ENCODE peak calls at places on chromosomes 5 and 9, in eight cellular contexts. H is heart right ventricle, D is neural crest cell, M is GM13977, Q is mesothelial cell of epicardium, E is RWPE1, W is WTC11, N is lung. B is an unnamed sample.
A peak's percentile ranks its signal among the peaks of the same experiment; 100 is the strongest.

GRCh38 chr5:142900926-142901325 is 130.7 kb downstream of the ARHGAP26 start:
- DNase-seq in D (no peak), E (peak; percentile 45), W (no peak), M (no peak), Q (no peak), H (no peak), N (no peak), B (no peak)

GRCh38 chr5:35202319-35203111 is 27.8 kb downstream of the PRLR start:
- DNase-seq in D (peak; percentile 35), Q (no peak), M (peak; percentile 27), H (no peak), N (peak; percentile 56), W (peak; percentile 79), E (peak; percentile 31), B (peak; percentile 28)

GRCh38 chr5:14783689-14784088 is 87.9 kb downstream of the ANKH start:
- DNase-seq in Q (no peak), D (no peak), M (no peak), N (no peak), E (no peak), H (no peak), W (no peak), B (no peak)

GRCh38 chr5:126503602-126504104 is 80.4 kb downstream of the GRAMD2B start:
- DNase-seq in H (no peak), M (no peak), N (no peak), E (no peak), W (no peak), Q (no peak), D (no peak), B (no peak)

GRCh38 chr5:79448336-79448735 is 65.6 kb downstream of the HOMER1 start:
- DNase-seq in W (no peak), M (no peak), H (no peak), Q (no peak), N (no peak), D (no peak), E (no peak), B (no peak)

GRCh38 chr5:174532453-174533126 is 191.8 kb upstream of the MSX2 start:
- DNase-seq in E (peak; percentile 97), D (peak; percentile 22), W (peak; percentile 75), H (peak; percentile 52), Q (peak; percentile 73), M (no peak), N (peak; percentile 87), B (peak; percentile 65)

GRCh38 chr9:5896863-5897262 is 6.2 kb downstream of the MLANA start:
- DNase-seq in N (no peak), Q (no peak), W (no peak), M (no peak), H (no peak), D (no peak), E (no peak), B (no peak)

GRCh38 chr5:2892601-2893000 is 141.1 kb upstream of the IRX2 start:
- DNase-seq in H (no peak), E (no peak), M (no peak), Q (no peak), D (no peak), N (no peak), W (no peak), B (no peak)

GRCh38 chr5:178284095-178284675 is 51.6 kb upstream of the PHYKPL start:
- DNase-seq in E (no peak), W (no peak), Q (no peak), N (no peak), D (peak; percentile 33), H (no peak), M (no peak), B (no peak)

GRCh38 chr9:91481971-91482370 is 58.3 kb upstream of the NFIL3 start:
- DNase-seq in D (no peak), N (no peak), H (no peak), M (no peak), E (no peak), W (no peak), Q (no peak), B (no peak)

GRCh38 chr5:65577141-65577540 is 14.0 kb downstream of the PPWD1 start:
- DNase-seq in W (no peak), E (no peak), Q (no peak), H (no peak), N (no peak), M (no peak), D (no peak), B (no peak)

GRCh38 chr5:154878642-154879335 is 20.4 kb downstream of the CNOT8 start:
- DNase-seq in W (no peak), E (no peak), N (no peak), D (no peak), M (no peak), H (no peak), Q (no peak), B (no peak)

GRCh38 chr5:113446358-113446927 is 11.7 kb upstream of the TSSK1B start:
- DNase-seq in W (no peak), D (no peak), H (no peak), Q (no peak), M (no peak), E (no peak), N (no peak), B (no peak)
- TF ChIP-seq CTCF in W (no peak), D (no peak), H (no peak), Q (no peak), M (no peak), E (no peak), N (no peak), B (no peak)

GRCh38 chr9:130432362-130432761 is 12.4 kb upstream of the ASS1 start:
- DNase-seq in W (no peak), N (no peak), E (no peak), M (no peak), Q (no peak), H (no peak), D (no peak), B (no peak)
- TF ChIP-seq CTCF in W (no peak), N (no peak), E (no peak), M (peak; percentile 12), Q (no peak), H (no peak), D (no peak), B (no peak)

GRCh38 chr5:160649304-160649703 is 202.7 kb downstream of the ATP10B start:
- DNase-seq in N (no peak), W (peak; percentile 35), H (no peak), M (no peak), D (no peak), E (peak; percentile 26), Q (no peak), B (no peak)
- TF ChIP-seq CTCF in N (no peak), W (peak; percentile 43), H (peak; percentile 22), M (peak; percentile 49), D (peak; percentile 66), E (peak; percentile 25), Q (no peak), B (no peak)

GRCh38 chr5:151707566-151707965 is 20.9 kb upstream of the SPARC start:
- DNase-seq in Q (peak; percentile 34), E (no peak), N (no peak), W (no peak), M (no peak), H (no peak), D (no peak), B (no peak)

GRCh38 chr5:151706906-151707305 is 20.2 kb upstream of the SPARC start:
- DNase-seq in H (no peak), W (no peak), M (no peak), N (no peak), E (peak; percentile 66), D (no peak), Q (no peak), B (no peak)

GRCh38 chr5:151700816-151701215 is 14.1 kb upstream of the SPARC start:
- DNase-seq in Q (no peak), D (no peak), H (no peak), W (no peak), M (peak; percentile 29), E (no peak), N (no peak), B (no peak)

GRCh38 chr5:151703227-151703626 is 16.5 kb upstream of the SPARC start:
- DNase-seq in D (no peak), Q (no peak), H (no peak), E (no peak), W (no peak), M (peak; percentile 42), N (no peak), B (no peak)

GRCh38 chr5:151703780-151704179 is 17.1 kb upstream of the SPARC start:
- DNase-seq in M (no peak), D (no peak), H (no peak), Q (no peak), W (no peak), N (no peak), E (no peak), B (no peak)
- TF ChIP-seq CTCF in M (no peak), D (no peak), H (no peak), Q (no peak), W (no peak), N (no peak), E (no peak), B (no peak)

DNA sequence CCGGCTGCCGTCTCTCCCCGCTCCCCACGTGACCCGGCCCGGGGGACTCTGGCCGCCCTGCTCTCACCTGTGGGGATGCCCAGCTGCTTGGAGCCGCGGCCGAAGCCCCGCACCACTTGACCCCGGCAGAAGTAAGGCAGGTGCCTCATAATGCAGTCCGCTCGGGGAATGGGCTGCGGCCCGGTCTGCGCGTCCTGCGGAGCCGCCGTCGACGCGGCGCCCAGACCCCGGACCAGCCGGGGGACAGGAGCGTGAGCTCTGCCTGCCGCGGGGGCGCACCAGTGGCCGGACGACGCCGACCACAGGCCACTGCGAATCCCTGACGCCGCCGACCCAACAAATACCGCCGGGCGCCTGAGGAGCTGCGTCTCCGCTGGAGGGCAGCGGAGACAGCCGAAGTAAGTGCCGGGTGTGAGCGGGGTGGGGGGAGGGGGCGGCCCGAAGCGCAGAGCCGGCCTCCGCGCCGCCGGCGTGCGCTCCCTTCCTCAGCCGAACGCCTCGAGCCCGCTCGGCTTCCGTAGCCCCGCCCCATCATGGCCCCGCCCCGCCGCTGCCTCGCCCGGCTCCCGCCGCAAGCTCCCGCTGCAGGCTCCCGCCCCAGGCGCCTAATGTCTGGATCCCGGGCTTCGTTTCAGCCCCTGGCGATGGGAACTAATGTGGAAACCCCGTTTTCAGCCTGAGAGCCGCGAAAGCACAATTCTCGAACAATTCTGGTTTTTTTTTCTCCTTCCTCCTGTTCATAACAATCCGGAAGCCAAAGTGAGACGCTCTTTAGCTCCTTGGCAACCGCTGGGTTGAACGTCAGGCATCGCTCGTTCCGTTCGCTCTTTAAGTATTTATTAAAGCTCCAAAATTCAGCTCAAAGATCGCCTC is at the start of gene RFK:
- DNase-seq in H (peak; percentile 96), D (peak; percentile 93), M (peak; percentile 95), E (peak; percentile 91), N (peak; percentile 89), W (peak; percentile 96), Q (peak; percentile 99), B (peak; percentile 50)
- TF ChIP-seq CTCF in H (peak; percentile 54), D (peak; percentile 51), M (peak; percentile 73), E (peak; percentile 51), N (no peak), W (no peak), Q (no peak), B (no peak)

DNA sequence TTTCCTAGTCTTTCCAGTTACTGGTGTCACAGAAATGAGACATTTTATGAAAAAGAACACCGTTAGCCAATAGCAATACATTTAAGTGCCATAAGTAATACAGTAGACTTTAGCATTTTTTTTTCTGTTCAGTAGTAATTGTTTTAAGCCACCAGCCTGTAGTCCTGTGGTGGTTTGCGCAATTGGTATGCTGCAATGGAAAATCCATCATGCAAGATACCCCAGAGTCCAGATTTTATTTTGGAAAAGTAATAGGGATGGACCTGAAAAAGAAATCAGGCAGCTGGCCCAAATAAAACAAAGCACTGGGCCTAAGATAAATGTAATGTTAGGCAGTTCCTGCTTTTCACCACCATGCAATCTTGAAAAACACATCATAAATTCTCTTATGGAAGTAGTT is 94.6 kb upstream of the RASGRF2 start:
- DNase-seq in N (no peak), W (no peak), H (no peak), M (no peak), Q (no peak), E (no peak), D (no peak), B (no peak)
- TF ChIP-seq CTCF in N (no peak), W (no peak), H (no peak), M (no peak), Q (no peak), E (no peak), D (no peak), B (no peak)